ENCODE peak calls at places on chromosomes 2 and 18, in nine cellular contexts. C, S, P, Z, N, D, F, V and B are unnamed samples.

GRCh38 chr2:109497447-109497846 is 116.3 kb downstream of the SEPTIN10 start:
- DNase-seq in V (peak; percentile 84), N (no peak), P (no peak), S (no peak), D (no peak), C (peak; percentile 74), Z (peak; percentile 36), F (no peak), B (peak; percentile 51)

GRCh38 chr2:179569834-179570233 is 291.6 kb downstream of the ZNF385B start:
- DNase-seq in D (no peak), C (no peak), V (peak; percentile 63), P (no peak), S (no peak), F (no peak), N (no peak), Z (no peak), B (peak; percentile 66)

GRCh38 chr18:36075862-36076587 is 8.7 kb upstream of the RPRD1A start:
- DNase-seq in S (peak; percentile 89), Z (peak; percentile 59), N (no peak), V (no peak), D (no peak), F (no peak), P (no peak), C (peak; percentile 18), B (peak; percentile 68)

GRCh38 chr2:202377308-202377736 is 1.2 kb downstream of the BMPR2 start:
- DNase-seq in S (peak; percentile 22), D (peak; percentile 83), P (no peak), N (peak; percentile 76), F (peak; percentile 34), V (no peak), C (peak; percentile 71), Z (no peak), B (no peak)

GRCh38 chr2:43074052-43074451 is 152.4 kb downstream of the ZFP36L2 start:
- DNase-seq in F (no peak), V (no peak), D (peak; percentile 76), N (no peak), P (no peak), Z (no peak), C (no peak), S (no peak), B (no peak)

GRCh38 chr18:11052800-11053199 is 96.6 kb downstream of the PIEZO2 start:
- DNase-seq in C (peak; percentile 28), Z (no peak), N (no peak), D (no peak), V (no peak), S (no peak), F (no peak), P (no peak), B (no peak)

GRCh38 chr2:24827321-24828261 is 34.4 kb downstream of the CENPO start:
- DNase-seq in N (peak; percentile 87), S (peak; percentile 79), C (peak; percentile 83), D (peak; percentile 94), V (peak; percentile 90), F (peak; percentile 70), Z (peak; percentile 72), P (peak; percentile 73), B (peak; percentile 24)

GRCh38 chr2:42331569-42332284 is 29.3 kb downstream of the COX7A2L start:
- DNase-seq in F (no peak), D (no peak), V (no peak), P (no peak), S (no peak), C (no peak), Z (no peak), N (no peak), B (no peak)

GRCh38 chr2:38438133-38438532 is 61.1 kb upstream of the ATL2 start:
- DNase-seq in F (no peak), D (no peak), Z (no peak), S (no peak), C (no peak), V (no peak), N (no peak), P (no peak), B (no peak)

GRCh38 chr18:35577045-35577848 is 4.3 kb upstream of the GALNT1 start:
- DNase-seq in Z (no peak), C (no peak), D (no peak), F (no peak), S (no peak), N (no peak), V (no peak), P (no peak), B (no peak)

GRCh38 chr2:200138386-200139184 is 167.9 kb upstream of the SPATS2L start:
- DNase-seq in D (no peak), N (no peak), Z (no peak), S (no peak), V (no peak), F (no peak), P (no peak), C (no peak), B (no peak)

GRCh38 chr2:146665801-146666200 is 1179.0 kb upstream of the ACVR2A start:
- DNase-seq in V (no peak), Z (no peak), P (no peak), S (no peak), F (no peak), N (no peak), D (no peak), C (no peak), B (no peak)